ENCODE peak calls at places on chromosomes 1 and 21, in nine cellular contexts. C is upper lobe of right lung, B is hepatocyte, W is heart right ventricle, F is lung, V is pancreas, N is spleen, E is adrenal gland, Q is astrocyte. X is an unnamed sample.

GRCh38 chr1:50735443-50735842 is 224.6 kb downstream of the FAF1 start:
- DNase-seq in B (peak; percentile 25), V (no peak), N (no peak), F (no peak), C (no peak), Q (peak; percentile 3), W (no peak), E (no peak), X (peak; percentile 17)

GRCh38 chr1:67489643-67490042 is 59.4 kb upstream of the SERBP1 start:
- DNase-seq in V (no peak), E (no peak), Q (peak; percentile 14), C (no peak), B (peak; percentile 40), W (peak; percentile 11), F (no peak), N (no peak), X (no peak)

GRCh38 chr1:245142976-245143375 is 11.8 kb upstream of the KIF26B start:
- DNase-seq in E (no peak), V (no peak), F (no peak), N (no peak), Q (no peak), W (no peak), C (no peak), B (no peak), X (no peak)

GRCh38 chr1:174040387-174040786 is 18.2 kb upstream of the RC3H1 start:
- DNase-seq in W (no peak), N (no peak), E (peak; percentile 68), F (no peak), B (peak; percentile 12), Q (peak; percentile 82), V (no peak), C (no peak), X (peak; percentile 26)

GRCh38 chr1:218485241-218485928 is 140.2 kb downstream of the TGFB2 start:
- DNase-seq in Q (no peak), C (no peak), N (no peak), W (no peak), B (no peak), E (no peak), V (no peak), F (no peak), X (no peak)

GRCh38 chr1:53524428-53525400 is 65.5 kb downstream of the DMRTB1 start:
- DNase-seq in Q (no peak), W (peak; percentile 18), B (no peak), N (no peak), E (no peak), F (no peak), V (peak; percentile 53), C (no peak), X (no peak)

GRCh38 chr1:156346636-156347035 is 8.3 kb downstream of the TSACC start:
- DNase-seq in F (no peak), N (no peak), E (no peak), C (no peak), B (no peak), V (no peak), Q (peak; percentile 49), W (no peak), X (no peak)

GRCh38 chr21:17250651-17251294 is 262.1 kb upstream of the CXADR start:
- DNase-seq in W (no peak), E (no peak), F (no peak), Q (peak; percentile 3), N (no peak), C (no peak), B (no peak), V (no peak), X (no peak)

GRCh38 chr1:41653574-41653973 is 169.1 kb upstream of the EDN2 start:
- DNase-seq in W (no peak), F (no peak), C (no peak), E (no peak), Q (no peak), N (no peak), B (no peak), V (no peak), X (no peak)

GRCh38 chr1:174032823-174033222 is 10.7 kb upstream of the RC3H1 start:
- DNase-seq in N (no peak), F (no peak), B (no peak), W (no peak), E (no peak), V (no peak), Q (no peak), C (no peak), X (no peak)

GRCh38 chr1:210400043-210400840 is 71.5 kb downstream of the HHAT start:
- DNase-seq in E (peak; percentile 61), W (peak; percentile 52), Q (peak; percentile 65), F (peak; percentile 41), N (no peak), V (no peak), B (peak; percentile 79), C (peak; percentile 53), X (no peak)

DNA sequence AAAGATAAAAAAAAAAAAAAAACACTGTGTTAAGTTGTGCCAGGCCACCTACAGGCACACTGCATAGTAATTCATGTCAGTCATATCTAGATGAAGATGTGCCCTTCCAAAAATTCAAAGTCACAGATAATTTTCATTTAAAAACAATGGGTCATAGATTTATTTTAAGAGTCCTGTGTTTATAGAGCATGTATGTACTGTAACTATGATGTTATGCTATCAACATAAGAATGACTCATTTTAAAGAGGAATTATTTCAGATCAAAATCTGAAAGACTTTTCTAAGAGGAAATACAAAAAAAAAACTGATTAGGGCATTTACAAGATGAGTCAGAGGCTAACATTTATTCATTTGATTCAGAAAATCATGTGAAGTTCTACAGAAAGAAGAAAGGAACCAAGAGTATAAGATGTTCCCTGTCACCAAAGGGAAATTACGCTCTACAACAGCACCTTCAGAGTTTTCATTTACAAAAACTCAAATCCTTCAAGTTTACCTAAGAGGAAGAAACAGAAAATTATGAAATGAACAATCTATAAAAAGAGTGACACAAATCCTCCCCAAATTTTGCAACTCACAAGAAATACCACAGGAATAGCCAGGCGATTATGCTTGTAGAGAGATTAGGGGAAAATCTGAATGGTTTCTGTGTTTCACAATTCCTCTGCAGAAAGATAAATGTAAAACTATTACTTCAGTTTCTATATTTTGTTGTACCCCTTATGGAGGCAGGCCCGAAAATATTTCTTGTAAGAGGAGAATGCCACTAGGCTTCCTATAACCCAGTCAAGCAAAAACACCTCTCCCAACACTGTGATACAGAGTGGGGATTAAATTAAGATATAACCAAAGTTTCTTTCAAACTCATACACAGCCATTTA is 13.8 kb downstream of the TP53BP2 start:
- DNase-seq in F (no peak), B (no peak), V (no peak), C (no peak), W (no peak), Q (peak; percentile 79), E (no peak), N (no peak), X (no peak)
- TF ChIP-seq CTCF in F (no peak), B (no peak), V (no peak), C (no peak), W (no peak), Q (peak; percentile 7), E (peak; percentile 26), N (no peak), X (no peak)

GRCh38 chr1:181104042-181104789 is 15.7 kb downstream of the IER5 start:
- DNase-seq in B (no peak), V (no peak), E (no peak), C (no peak), W (no peak), N (no peak), Q (no peak), F (no peak), X (no peak)
- H3K4me1 ChIP-seq in B (peaks cover 55% of the 10 kb centered on the region), V (peaks cover 14% of the 10 kb centered on the region), E (peaks cover 13% of the 10 kb centered on the region), C (peaks cover 62% of the 10 kb centered on the region), W (peaks cover 64% of the 10 kb centered on the region), N (peaks cover 74% of the 10 kb centered on the region), Q (peaks cover 50% of the 10 kb centered on the region), F (peaks cover 22% of the 10 kb centered on the region), X (peaks cover 13% of the 10 kb centered on the region)

GRCh38 chr1:23169219-23169575 is 541 bp upstream of the LUZP1 start:
- DNase-seq in C (no peak), N (no peak), F (no peak), Q (no peak), B (no peak), V (no peak), W (no peak), E (no peak), X (no peak)
- H3K4me3 ChIP-seq in C (peak overlapping the region; percentile 88), N (peak overlapping the region; percentile 79), F (no peak overlapping the region), Q (peak overlapping the region; percentile 87), B (no peak overlapping the region), V (peak overlapping the region; percentile 74), W (peak overlapping the region; percentile 94), E (peak overlapping the region; percentile 69), X (peak overlapping the region; percentile 65)

GRCh38 chr21:45618287-45618686 is 25.2 kb upstream of the PCBP3 start:
- DNase-seq in N (peak; percentile 55), B (peak; percentile 46), E (peak; percentile 42), V (no peak), C (peak; percentile 58), F (no peak), W (no peak), Q (no peak), X (no peak)
- TF ChIP-seq CTCF in N (no peak), B (no peak), E (no peak), V (no peak), C (no peak), F (no peak), W (no peak), Q (no peak), X (no peak)

DNA sequence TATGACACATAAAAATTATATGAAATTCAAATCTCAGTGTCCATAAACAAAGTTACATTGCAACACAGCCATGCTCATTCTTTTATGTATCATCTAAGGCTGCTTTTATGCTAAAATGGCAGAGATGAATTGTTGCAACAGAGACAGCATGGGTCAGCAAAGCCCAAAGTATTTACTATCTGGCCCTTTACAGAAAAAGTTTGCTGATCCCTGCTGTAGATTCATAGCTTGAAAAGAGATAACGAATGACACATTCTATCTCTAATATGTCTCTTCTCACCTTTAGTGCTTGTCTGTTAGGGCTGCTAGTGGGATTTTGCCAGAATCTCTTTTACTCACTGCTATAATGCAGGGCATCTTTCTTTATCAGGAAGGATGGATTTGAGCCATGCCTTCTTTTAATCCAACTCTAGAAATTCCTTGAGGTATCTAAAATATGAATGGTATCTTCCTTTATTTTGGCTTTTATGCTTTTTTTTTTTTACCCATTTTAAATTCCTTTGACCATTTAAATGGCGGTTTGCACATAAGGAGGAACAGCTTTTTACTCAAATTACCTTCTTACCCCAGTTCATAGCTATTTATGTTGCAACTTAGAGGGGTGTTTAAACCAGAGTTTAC is 598.2 kb downstream of the PLPP3 start:
- DNase-seq in W (no peak), E (no peak), Q (peak; percentile 14), N (no peak), F (no peak), B (no peak), V (no peak), C (no peak), X (no peak)
- H3K4me1 ChIP-seq in W (no peaks in the 10 kb centered on the region), E (no peaks in the 10 kb centered on the region), Q (no peaks in the 10 kb centered on the region), N (no peaks in the 10 kb centered on the region), F (no peaks in the 10 kb centered on the region), B (no peaks in the 10 kb centered on the region), V (no peaks in the 10 kb centered on the region), C (no peaks in the 10 kb centered on the region), X (no peaks in the 10 kb centered on the region)

X was measured in mucosa of descending colon.